ENCODE peak calls at places on chromosomes 6 and 20, in six cellular contexts. One of them, this sample, is unnamed.

GRCh38 chr6:30066577-30067459 is at the start of gene PPP1R11:
- DNase-seq in T-helper 1 cell: peak; percentile 98
- DNase-seq in T-helper 17 cell: peak; percentile 98
- DNase-seq in lung microvascular endothelial cell: peak; percentile 98
- DNase-seq in astrocyte of the spinal cord: peak; percentile 100
- DNase-seq in fibroblast of mammary gland: peak; percentile 99
- DNase-seq in this sample: peak; percentile 91

GRCh38 chr6:399785-400517 is 8.4 kb downstream of the IRF4 start:
- DNase-seq in T-helper 1 cell: no peak
- DNase-seq in T-helper 17 cell: no peak
- DNase-seq in lung microvascular endothelial cell: no peak
- DNase-seq in astrocyte of the spinal cord: no peak
- DNase-seq in fibroblast of mammary gland: no peak
- DNase-seq in this sample: no peak

GRCh38 chr6:36752886-36753506 is 55.4 kb downstream of the RAB44 start:
- DNase-seq in T-helper 1 cell: no peak
- DNase-seq in T-helper 17 cell: no peak
- DNase-seq in lung microvascular endothelial cell: no peak
- DNase-seq in astrocyte of the spinal cord: no peak
- DNase-seq in fibroblast of mammary gland: no peak
- DNase-seq in this sample: no peak

GRCh38 chr6:37140145-37140544 is 29.8 kb upstream of the PIM1 start:
- DNase-seq in T-helper 1 cell: no peak
- DNase-seq in T-helper 17 cell: no peak
- DNase-seq in lung microvascular endothelial cell: no peak
- DNase-seq in astrocyte of the spinal cord: no peak
- DNase-seq in fibroblast of mammary gland: no peak
- DNase-seq in this sample: no peak

GRCh38 chr6:109002100-109002697 is 92.4 kb downstream of the SESN1 start:
- DNase-seq in T-helper 1 cell: no peak
- DNase-seq in T-helper 17 cell: no peak
- DNase-seq in lung microvascular endothelial cell: no peak
- DNase-seq in astrocyte of the spinal cord: no peak
- DNase-seq in fibroblast of mammary gland: peak; percentile 97
- DNase-seq in this sample: no peak

GRCh38 chr6:163415176-163415619 is 680 bp downstream of the QKI start:
- DNase-seq in T-helper 1 cell: no peak
- DNase-seq in T-helper 17 cell: no peak
- DNase-seq in lung microvascular endothelial cell: no peak
- DNase-seq in astrocyte of the spinal cord: no peak
- DNase-seq in fibroblast of mammary gland: no peak
- DNase-seq in this sample: no peak

GRCh38 chr20:35629432-35630145 is 14.0 kb downstream of the SPAG4 start:
- DNase-seq in T-helper 1 cell: no peak
- DNase-seq in T-helper 17 cell: no peak
- DNase-seq in lung microvascular endothelial cell: no peak
- DNase-seq in astrocyte of the spinal cord: no peak
- DNase-seq in fibroblast of mammary gland: no peak
- DNase-seq in this sample: no peak

GRCh38 chr6:18323935-18324707 is 59.8 kb upstream of the DEK start:
- DNase-seq in T-helper 1 cell: no peak
- DNase-seq in T-helper 17 cell: no peak
- DNase-seq in lung microvascular endothelial cell: peak; percentile 71
- DNase-seq in astrocyte of the spinal cord: peak; percentile 58
- DNase-seq in fibroblast of mammary gland: peak; percentile 57
- DNase-seq in this sample: peak; percentile 53

GRCh38 chr20:13995086-13995665 is at the start of gene MACROD2:
- DNase-seq in T-helper 1 cell: no peak
- DNase-seq in T-helper 17 cell: no peak
- DNase-seq in lung microvascular endothelial cell: peak; percentile 88
- DNase-seq in astrocyte of the spinal cord: peak; percentile 92
- DNase-seq in fibroblast of mammary gland: peak; percentile 84
- DNase-seq in this sample: peak; percentile 98

GRCh38 chr6:110581682-110582081 is 105.3 kb upstream of the SLC22A16 start:
- DNase-seq in T-helper 1 cell: no peak
- DNase-seq in T-helper 17 cell: no peak
- DNase-seq in lung microvascular endothelial cell: no peak
- DNase-seq in astrocyte of the spinal cord: no peak
- DNase-seq in fibroblast of mammary gland: peak; percentile 20
- DNase-seq in this sample: no peak

GRCh38 chr6:169963581-169964297 is 212.3 kb downstream of the ERMARD start:
- DNase-seq in T-helper 1 cell: no peak
- DNase-seq in T-helper 17 cell: no peak
- DNase-seq in lung microvascular endothelial cell: no peak
- DNase-seq in astrocyte of the spinal cord: no peak
- DNase-seq in fibroblast of mammary gland: no peak
- DNase-seq in this sample: no peak

GRCh38 chr20:33137195-33137594 is 30.8 kb upstream of the BPIFA2 start:
- DNase-seq in T-helper 1 cell: no peak
- DNase-seq in T-helper 17 cell: no peak
- DNase-seq in lung microvascular endothelial cell: no peak
- DNase-seq in astrocyte of the spinal cord: no peak
- DNase-seq in fibroblast of mammary gland: no peak
- DNase-seq in this sample: no peak

GRCh38 chr6:111478749-111479148 is 4.3 kb downstream of the REV3L start:
- DNase-seq in T-helper 1 cell: no peak
- DNase-seq in T-helper 17 cell: no peak
- DNase-seq in lung microvascular endothelial cell: no peak
- DNase-seq in astrocyte of the spinal cord: peak; percentile 79
- DNase-seq in fibroblast of mammary gland: peak; percentile 73
- DNase-seq in this sample: no peak

GRCh38 chr20:32285621-32286334 is 8.3 kb downstream of the KIF3B start:
- DNase-seq in T-helper 1 cell: no peak
- DNase-seq in T-helper 17 cell: no peak
- DNase-seq in lung microvascular endothelial cell: no peak
- DNase-seq in astrocyte of the spinal cord: no peak
- DNase-seq in fibroblast of mammary gland: peak; percentile 62
- DNase-seq in this sample: no peak

GRCh38 chr6:84623956-84624680 is 140.3 kb downstream of the TBX18 start:
- DNase-seq in T-helper 1 cell: no peak
- DNase-seq in T-helper 17 cell: no peak
- DNase-seq in lung microvascular endothelial cell: no peak
- DNase-seq in astrocyte of the spinal cord: peak; percentile 87
- DNase-seq in fibroblast of mammary gland: peak; percentile 88
- DNase-seq in this sample: no peak

GRCh38 chr20:49397525-49397924 is 84.9 kb downstream of the KCNB1 start:
- DNase-seq in T-helper 1 cell: no peak
- DNase-seq in T-helper 17 cell: no peak
- DNase-seq in lung microvascular endothelial cell: no peak
- DNase-seq in astrocyte of the spinal cord: peak; percentile 2
- DNase-seq in fibroblast of mammary gland: peak; percentile 82
- DNase-seq in this sample: no peak

GRCh38 chr6:26223677-26224546 is 136.7 kb downstream of the HFE start:
- DNase-seq in T-helper 1 cell: peak; percentile 50
- DNase-seq in T-helper 17 cell: peak; percentile 51
- DNase-seq in lung microvascular endothelial cell: peak; percentile 93
- DNase-seq in astrocyte of the spinal cord: peak; percentile 98
- DNase-seq in fibroblast of mammary gland: peak; percentile 84
- DNase-seq in this sample: peak; percentile 63

GRCh38 chr6:168247456-168248147 is 72.0 kb downstream of the DACT2 start:
- DNase-seq in T-helper 1 cell: no peak
- DNase-seq in T-helper 17 cell: no peak
- DNase-seq in lung microvascular endothelial cell: no peak
- DNase-seq in astrocyte of the spinal cord: no peak
- DNase-seq in fibroblast of mammary gland: no peak
- DNase-seq in this sample: peak; percentile 76

GRCh38 chr20:17662333-17663039 is 19.6 kb downstream of the RRBP1 start:
- DNase-seq in T-helper 1 cell: no peak
- DNase-seq in T-helper 17 cell: no peak
- DNase-seq in lung microvascular endothelial cell: no peak
- DNase-seq in astrocyte of the spinal cord: peak; percentile 58
- DNase-seq in fibroblast of mammary gland: peak; percentile 98
- DNase-seq in this sample: no peak

GRCh38 chr20:19512886-19513285 is 245.2 kb upstream of the RIN2 start:
- DNase-seq in T-helper 1 cell: no peak
- DNase-seq in T-helper 17 cell: no peak
- DNase-seq in lung microvascular endothelial cell: no peak
- DNase-seq in astrocyte of the spinal cord: no peak
- DNase-seq in fibroblast of mammary gland: no peak
- DNase-seq in this sample: no peak

GRCh38 chr6:93849857-93850256 is 430.5 kb upstream of the EPHA7 start:
- DNase-seq in T-helper 1 cell: no peak
- DNase-seq in T-helper 17 cell: no peak
- DNase-seq in lung microvascular endothelial cell: no peak
- DNase-seq in astrocyte of the spinal cord: peak; percentile 46
- DNase-seq in fibroblast of mammary gland: peak; percentile 1
- DNase-seq in this sample: peak; percentile 6

GRCh38 chr6:3309391-3310050 is 50.8 kb downstream of the PSMG4 start:
- DNase-seq in T-helper 1 cell: no peak
- DNase-seq in T-helper 17 cell: no peak
- DNase-seq in lung microvascular endothelial cell: no peak
- DNase-seq in astrocyte of the spinal cord: no peak
- DNase-seq in fibroblast of mammary gland: no peak
- DNase-seq in this sample: no peak

GRCh38 chr6:33384581-33385020 is 7.0 kb upstream of the KIFC1 start:
- DNase-seq in T-helper 1 cell: no peak
- DNase-seq in T-helper 17 cell: no peak
- DNase-seq in lung microvascular endothelial cell: no peak
- DNase-seq in astrocyte of the spinal cord: peak; percentile 60
- DNase-seq in fibroblast of mammary gland: peak; percentile 91
- DNase-seq in this sample: peak; percentile 35

GRCh38 chr6:104705095-104705707 is 154.5 kb downstream of the HACE1 start:
- DNase-seq in T-helper 1 cell: no peak
- DNase-seq in T-helper 17 cell: no peak
- DNase-seq in lung microvascular endothelial cell: peak; percentile 39
- DNase-seq in astrocyte of the spinal cord: peak; percentile 91
- DNase-seq in fibroblast of mammary gland: peak; percentile 16
- DNase-seq in this sample: no peak

GRCh38 chr6:131231103-131231502 is 95.8 kb downstream of the AKAP7 start:
- DNase-seq in T-helper 1 cell: no peak
- DNase-seq in T-helper 17 cell: no peak
- DNase-seq in lung microvascular endothelial cell: no peak
- DNase-seq in astrocyte of the spinal cord: no peak
- DNase-seq in fibroblast of mammary gland: no peak
- DNase-seq in this sample: no peak

GRCh38 chr20:3173582-3174441 is 463 bp upstream of the LZTS3 start:
- DNase-seq in T-helper 1 cell: peak; percentile 79
- DNase-seq in T-helper 17 cell: peak; percentile 87
- DNase-seq in lung microvascular endothelial cell: peak; percentile 88
- DNase-seq in astrocyte of the spinal cord: peak; percentile 76
- DNase-seq in fibroblast of mammary gland: peak; percentile 59
- DNase-seq in this sample: peak; percentile 97

GRCh38 chr20:2750343-2751251 is 49.8 kb downstream of the CPXM1 start:
- DNase-seq in T-helper 1 cell: no peak
- DNase-seq in T-helper 17 cell: no peak
- DNase-seq in lung microvascular endothelial cell: no peak
- DNase-seq in astrocyte of the spinal cord: no peak
- DNase-seq in fibroblast of mammary gland: peak; percentile 59
- DNase-seq in this sample: no peak

GRCh38 chr6:19303381-19303780 is 533.8 kb upstream of the ID4 start:
- DNase-seq in T-helper 1 cell: no peak
- DNase-seq in T-helper 17 cell: no peak
- DNase-seq in lung microvascular endothelial cell: no peak
- DNase-seq in astrocyte of the spinal cord: peak; percentile 48
- DNase-seq in fibroblast of mammary gland: peak; percentile 4
- DNase-seq in this sample: no peak

GRCh38 chr20:61765871-61766654 is 299.6 kb downstream of the TAF4 start:
- DNase-seq in T-helper 1 cell: no peak
- DNase-seq in T-helper 17 cell: no peak
- DNase-seq in lung microvascular endothelial cell: no peak
- DNase-seq in astrocyte of the spinal cord: no peak
- DNase-seq in fibroblast of mammary gland: no peak
- DNase-seq in this sample: peak; percentile 35

GRCh38 chr20:43900496-43900895 is 14.2 kb upstream of the TOX2 start:
- DNase-seq in T-helper 1 cell: no peak
- DNase-seq in T-helper 17 cell: no peak
- DNase-seq in lung microvascular endothelial cell: peak; percentile 23
- DNase-seq in astrocyte of the spinal cord: no peak
- DNase-seq in fibroblast of mammary gland: no peak
- DNase-seq in this sample: no peak

This sample was measured in HEK293T.